ENCODE peak calls at places on chromosomes 13 and 19, in nine cellular contexts. One of them, this sample, is unnamed.

GRCh38 chr13:113654175-113654560 is 3.8 kb downstream of the ATP4B start:
- DNase-seq in heart left ventricle: no peak
- DNase-seq in psoas muscle: no peak
- DNase-seq in foreskin keratinocyte: no peak
- DNase-seq in mesendoderm: no peak
- DNase-seq in PC-9: no peak
- DNase-seq in spleen: peak; percentile 56
- DNase-seq in breast epithelium: no peak
- DNase-seq in heart right ventricle: no peak
- DNase-seq in this sample: no peak

GRCh38 chr13:108322206-108322824 is 52.8 kb downstream of the TNFSF13B start:
- DNase-seq in heart left ventricle: no peak
- DNase-seq in psoas muscle: no peak
- DNase-seq in foreskin keratinocyte: peak; percentile 23
- DNase-seq in mesendoderm: peak; percentile 23
- DNase-seq in PC-9: no peak
- DNase-seq in spleen: no peak
- DNase-seq in breast epithelium: no peak
- DNase-seq in heart right ventricle: no peak
- DNase-seq in this sample: no peak

GRCh38 chr13:102869948-102870676 is 24.3 kb downstream of the ERCC5 start:
- DNase-seq in heart left ventricle: no peak
- DNase-seq in psoas muscle: no peak
- DNase-seq in foreskin keratinocyte: no peak
- DNase-seq in mesendoderm: no peak
- DNase-seq in PC-9: no peak
- DNase-seq in spleen: no peak
- DNase-seq in breast epithelium: no peak
- DNase-seq in heart right ventricle: no peak
- DNase-seq in this sample: no peak

GRCh38 chr19:10286803-10287737 is at the start of gene ICAM4:
- DNase-seq in heart left ventricle: peak; percentile 92
- DNase-seq in psoas muscle: peak; percentile 60
- DNase-seq in foreskin keratinocyte: no peak
- DNase-seq in mesendoderm: peak; percentile 68
- DNase-seq in PC-9: no peak
- DNase-seq in spleen: peak; percentile 88
- DNase-seq in breast epithelium: no peak
- DNase-seq in heart right ventricle: peak; percentile 90
- DNase-seq in this sample: no peak

GRCh38 chr19:8666814-8667405 is 31.7 kb downstream of the ACTL9 start:
- DNase-seq in heart left ventricle: no peak
- DNase-seq in psoas muscle: no peak
- DNase-seq in foreskin keratinocyte: no peak
- DNase-seq in mesendoderm: no peak
- DNase-seq in PC-9: no peak
- DNase-seq in spleen: no peak
- DNase-seq in breast epithelium: no peak
- DNase-seq in heart right ventricle: no peak
- DNase-seq in this sample: no peak

GRCh38 chr19:51681286-51681956 is 11.7 kb upstream of the SPACA6 start:
- DNase-seq in heart left ventricle: no peak
- DNase-seq in psoas muscle: no peak
- DNase-seq in foreskin keratinocyte: peak; percentile 39
- DNase-seq in mesendoderm: peak; percentile 14
- DNase-seq in PC-9: no peak
- DNase-seq in spleen: no peak
- DNase-seq in breast epithelium: no peak
- DNase-seq in heart right ventricle: no peak
- DNase-seq in this sample: no peak

GRCh38 chr13:28409648-28410047 is 85.3 kb downstream of the FLT1 start:
- DNase-seq in heart left ventricle: no peak
- DNase-seq in psoas muscle: no peak
- DNase-seq in foreskin keratinocyte: no peak
- DNase-seq in mesendoderm: no peak
- DNase-seq in PC-9: no peak
- DNase-seq in spleen: no peak
- DNase-seq in breast epithelium: no peak
- DNase-seq in heart right ventricle: no peak
- DNase-seq in this sample: no peak

GRCh38 chr19:48501961-48502719 is 9.5 kb downstream of the LMTK3 start:
- DNase-seq in heart left ventricle: no peak
- DNase-seq in psoas muscle: no peak
- DNase-seq in foreskin keratinocyte: peak; percentile 98
- DNase-seq in mesendoderm: peak; percentile 100
- DNase-seq in PC-9: peak; percentile 99
- DNase-seq in spleen: peak; percentile 88
- DNase-seq in breast epithelium: peak; percentile 98
- DNase-seq in heart right ventricle: no peak
- DNase-seq in this sample: peak; percentile 75

GRCh38 chr19:4559569-4559968 is at the start of gene SEMA6B:
- DNase-seq in heart left ventricle: peak; percentile 84
- DNase-seq in psoas muscle: peak; percentile 54
- DNase-seq in foreskin keratinocyte: no peak
- DNase-seq in mesendoderm: no peak
- DNase-seq in PC-9: no peak
- DNase-seq in spleen: peak; percentile 90
- DNase-seq in breast epithelium: no peak
- DNase-seq in heart right ventricle: no peak
- DNase-seq in this sample: no peak

GRCh38 chr19:58265100-58265499 is 13.7 kb upstream of the ZNF8 start:
- DNase-seq in heart left ventricle: no peak
- DNase-seq in psoas muscle: no peak
- DNase-seq in foreskin keratinocyte: no peak
- DNase-seq in mesendoderm: no peak
- DNase-seq in PC-9: no peak
- DNase-seq in spleen: no peak
- DNase-seq in breast epithelium: no peak
- DNase-seq in heart right ventricle: no peak
- DNase-seq in this sample: no peak

GRCh38 chr19:37932985-37933953 is 26.3 kb downstream of the SIPA1L3 start:
- DNase-seq in heart left ventricle: peak; percentile 64
- DNase-seq in psoas muscle: peak; percentile 24
- DNase-seq in foreskin keratinocyte: peak; percentile 53
- DNase-seq in mesendoderm: peak; percentile 28
- DNase-seq in PC-9: peak; percentile 71
- DNase-seq in spleen: no peak
- DNase-seq in breast epithelium: no peak
- DNase-seq in heart right ventricle: no peak
- DNase-seq in this sample: no peak

GRCh38 chr13:101567841-101568240 is 115.4 kb downstream of the ITGBL1 start:
- DNase-seq in heart left ventricle: no peak
- DNase-seq in psoas muscle: no peak
- DNase-seq in foreskin keratinocyte: no peak
- DNase-seq in mesendoderm: no peak
- DNase-seq in PC-9: no peak
- DNase-seq in spleen: no peak
- DNase-seq in breast epithelium: no peak
- DNase-seq in heart right ventricle: no peak
- DNase-seq in this sample: no peak

GRCh38 chr19:46721269-46722003 is 4.5 kb upstream of the PRKD2 start:
- DNase-seq in heart left ventricle: peak; percentile 41
- DNase-seq in psoas muscle: no peak
- DNase-seq in foreskin keratinocyte: no peak
- DNase-seq in mesendoderm: no peak
- DNase-seq in PC-9: no peak
- DNase-seq in spleen: no peak
- DNase-seq in breast epithelium: no peak
- DNase-seq in heart right ventricle: no peak
- DNase-seq in this sample: no peak

GRCh38 chr19:56538761-56539263 is at the start of gene ZFP28:
- DNase-seq in heart left ventricle: peak; percentile 92
- DNase-seq in psoas muscle: peak; percentile 85
- DNase-seq in foreskin keratinocyte: peak; percentile 33
- DNase-seq in mesendoderm: peak; percentile 65
- DNase-seq in PC-9: no peak
- DNase-seq in spleen: peak; percentile 94
- DNase-seq in breast epithelium: no peak
- DNase-seq in heart right ventricle: peak; percentile 89
- DNase-seq in this sample: peak; percentile 23

GRCh38 chr13:48493851-48494250 is 39.0 kb downstream of the RCBTB2 start:
- DNase-seq in heart left ventricle: no peak
- DNase-seq in psoas muscle: no peak
- DNase-seq in foreskin keratinocyte: no peak
- DNase-seq in mesendoderm: no peak
- DNase-seq in PC-9: no peak
- DNase-seq in spleen: no peak
- DNase-seq in breast epithelium: no peak
- DNase-seq in heart right ventricle: no peak
- DNase-seq in this sample: no peak

GRCh38 chr13:28819748-28820098 is 416 bp upstream of the MTUS2 start:
- DNase-seq in heart left ventricle: peak; percentile 81
- DNase-seq in psoas muscle: no peak
- DNase-seq in foreskin keratinocyte: no peak
- DNase-seq in mesendoderm: peak; percentile 77
- DNase-seq in PC-9: no peak
- DNase-seq in spleen: no peak
- DNase-seq in breast epithelium: no peak
- DNase-seq in heart right ventricle: peak; percentile 77
- DNase-seq in this sample: no peak

GRCh38 chr19:23943411-23943810 is 28.7 kb downstream of the ZNF726 start:
- DNase-seq in heart left ventricle: no peak
- DNase-seq in psoas muscle: no peak
- DNase-seq in foreskin keratinocyte: no peak
- DNase-seq in mesendoderm: no peak
- DNase-seq in PC-9: no peak
- DNase-seq in spleen: no peak
- DNase-seq in breast epithelium: no peak
- DNase-seq in heart right ventricle: no peak
- DNase-seq in this sample: no peak

GRCh38 chr13:48564046-48564445 is 31.2 kb upstream of the RCBTB2 start:
- DNase-seq in heart left ventricle: no peak
- DNase-seq in psoas muscle: no peak
- DNase-seq in foreskin keratinocyte: peak; percentile 62
- DNase-seq in mesendoderm: no peak
- DNase-seq in PC-9: no peak
- DNase-seq in spleen: no peak
- DNase-seq in breast epithelium: no peak
- DNase-seq in heart right ventricle: no peak
- DNase-seq in this sample: no peak

GRCh38 chr13:33212396-33212795 is 73.2 kb downstream of the STARD13 start:
- DNase-seq in heart left ventricle: no peak
- DNase-seq in psoas muscle: no peak
- DNase-seq in foreskin keratinocyte: no peak
- DNase-seq in mesendoderm: no peak
- DNase-seq in PC-9: no peak
- DNase-seq in spleen: no peak
- DNase-seq in breast epithelium: no peak
- DNase-seq in heart right ventricle: no peak
- DNase-seq in this sample: no peak

GRCh38 chr13:50069255-50069654 is 54.0 kb downstream of the KCNRG start:
- DNase-seq in heart left ventricle: no peak
- DNase-seq in psoas muscle: no peak
- DNase-seq in foreskin keratinocyte: no peak
- DNase-seq in mesendoderm: no peak
- DNase-seq in PC-9: no peak
- DNase-seq in spleen: no peak
- DNase-seq in breast epithelium: no peak
- DNase-seq in heart right ventricle: no peak
- DNase-seq in this sample: no peak

GRCh38 chr13:101757446-101758039 is 305.1 kb downstream of the ITGBL1 start:
- DNase-seq in heart left ventricle: no peak
- DNase-seq in psoas muscle: no peak
- DNase-seq in foreskin keratinocyte: peak; percentile 33
- DNase-seq in mesendoderm: peak; percentile 54
- DNase-seq in PC-9: no peak
- DNase-seq in spleen: no peak
- DNase-seq in breast epithelium: no peak
- DNase-seq in heart right ventricle: no peak
- DNase-seq in this sample: no peak

GRCh38 chr13:37386276-37386675 is 212.3 kb downstream of the POSTN start:
- DNase-seq in heart left ventricle: no peak
- DNase-seq in psoas muscle: no peak
- DNase-seq in foreskin keratinocyte: no peak
- DNase-seq in mesendoderm: no peak
- DNase-seq in PC-9: no peak
- DNase-seq in spleen: no peak
- DNase-seq in breast epithelium: no peak
- DNase-seq in heart right ventricle: no peak
- DNase-seq in this sample: no peak

DNA sequence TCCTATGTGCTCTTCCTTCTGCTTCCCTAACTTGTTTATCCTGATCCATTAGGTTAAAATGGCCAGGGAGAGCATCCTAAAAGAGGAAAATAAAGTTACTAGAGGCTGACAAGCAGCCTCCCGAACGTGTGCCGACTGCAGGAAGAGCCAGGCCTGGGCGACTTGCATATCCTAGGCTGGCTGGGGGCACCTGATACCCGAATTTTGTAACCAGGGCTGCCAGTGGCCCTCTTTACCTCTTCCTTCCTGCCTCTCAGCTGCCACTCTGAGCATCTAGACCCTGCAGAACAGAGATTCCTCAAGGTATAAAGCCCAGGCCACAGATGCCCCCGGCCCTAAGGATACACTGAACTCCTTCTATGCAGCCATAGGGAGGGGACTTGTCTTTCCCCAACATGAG is 48.5 kb upstream of the KATNAL1 start:
- DNase-seq in heart left ventricle: no peak
- DNase-seq in psoas muscle: no peak
- DNase-seq in foreskin keratinocyte: no peak
- DNase-seq in mesendoderm: no peak
- DNase-seq in PC-9: no peak
- DNase-seq in spleen: no peak
- DNase-seq in breast epithelium: no peak
- DNase-seq in heart right ventricle: no peak
- DNase-seq in this sample: no peak
- H3K4me1 ChIP-seq in heart left ventricle: no peaks in the 10 kb centered on the region
- H3K4me1 ChIP-seq in psoas muscle: no peaks in the 10 kb centered on the region
- H3K4me1 ChIP-seq in foreskin keratinocyte: no peaks in the 10 kb centered on the region
- H3K4me1 ChIP-seq in mesendoderm: peaks cover 2% of the 10 kb centered on the region
- H3K4me1 ChIP-seq in PC-9: no peaks in the 10 kb centered on the region
- H3K4me1 ChIP-seq in spleen: peaks cover 6% of the 10 kb centered on the region
- H3K4me1 ChIP-seq in breast epithelium: no peaks in the 10 kb centered on the region
- H3K4me1 ChIP-seq in heart right ventricle: no peaks in the 10 kb centered on the region
- H3K4me1 ChIP-seq in this sample: no peaks in the 10 kb centered on the region

GRCh38 chr13:95360464-95361097 is 59.3 kb upstream of the ABCC4 start:
- DNase-seq in heart left ventricle: no peak
- DNase-seq in psoas muscle: no peak
- DNase-seq in foreskin keratinocyte: no peak
- DNase-seq in mesendoderm: no peak
- DNase-seq in PC-9: no peak
- DNase-seq in spleen: peak; percentile 9
- DNase-seq in breast epithelium: no peak
- DNase-seq in heart right ventricle: no peak
- DNase-seq in this sample: no peak
- H3K27ac ChIP-seq in heart left ventricle: no peak overlapping the region
- H3K27ac ChIP-seq in psoas muscle: no peak overlapping the region
- H3K27ac ChIP-seq in foreskin keratinocyte: no peak overlapping the region
- H3K27ac ChIP-seq in mesendoderm: peak overlapping the region; percentile 58
- H3K27ac ChIP-seq in PC-9: no peak overlapping the region
- H3K27ac ChIP-seq in spleen: no peak overlapping the region
- H3K27ac ChIP-seq in breast epithelium: no peak overlapping the region
- H3K27ac ChIP-seq in heart right ventricle: no peak overlapping the region
- H3K27ac ChIP-seq in this sample: no peak overlapping the region

GRCh38 chr13:30982506-30982905 is 50.0 kb downstream of the TEX26 start:
- DNase-seq in heart left ventricle: no peak
- DNase-seq in psoas muscle: no peak
- DNase-seq in foreskin keratinocyte: no peak
- DNase-seq in mesendoderm: no peak
- DNase-seq in PC-9: no peak
- DNase-seq in spleen: no peak
- DNase-seq in breast epithelium: no peak
- DNase-seq in heart right ventricle: no peak
- DNase-seq in this sample: no peak
- H3K4me1 ChIP-seq in heart left ventricle: no peaks in the 10 kb centered on the region
- H3K4me1 ChIP-seq in psoas muscle: no peaks in the 10 kb centered on the region
- H3K4me1 ChIP-seq in foreskin keratinocyte: peaks cover 18% of the 10 kb centered on the region
- H3K4me1 ChIP-seq in mesendoderm: no peaks in the 10 kb centered on the region
- H3K4me1 ChIP-seq in PC-9: peaks cover 29% of the 10 kb centered on the region
- H3K4me1 ChIP-seq in spleen: no peaks in the 10 kb centered on the region
- H3K4me1 ChIP-seq in breast epithelium: no peaks in the 10 kb centered on the region
- H3K4me1 ChIP-seq in heart right ventricle: no peaks in the 10 kb centered on the region
- H3K4me1 ChIP-seq in this sample: no peaks in the 10 kb centered on the region

GRCh38 chr19:11422163-11423068 is 3.3 kb upstream of the RGL3 start:
- DNase-seq in heart left ventricle: peak; percentile 92
- DNase-seq in psoas muscle: peak; percentile 70
- DNase-seq in foreskin keratinocyte: peak; percentile 82
- DNase-seq in mesendoderm: peak; percentile 96
- DNase-seq in PC-9: peak; percentile 98
- DNase-seq in spleen: peak; percentile 96
- DNase-seq in breast epithelium: peak; percentile 88
- DNase-seq in heart right ventricle: peak; percentile 87
- DNase-seq in this sample: peak; percentile 77
- H3K27ac ChIP-seq in heart left ventricle: peak overlapping the region; percentile 75
- H3K27ac ChIP-seq in psoas muscle: no peak overlapping the region
- H3K27ac ChIP-seq in foreskin keratinocyte: no peak overlapping the region
- H3K27ac ChIP-seq in mesendoderm: no peak overlapping the region
- H3K27ac ChIP-seq in PC-9: peak overlapping the region; percentile 47
- H3K27ac ChIP-seq in spleen: peak overlapping the region; percentile 36
- H3K27ac ChIP-seq in breast epithelium: peak overlapping the region; percentile 61
- H3K27ac ChIP-seq in heart right ventricle: peak overlapping the region; percentile 66
- H3K27ac ChIP-seq in this sample: peak overlapping the region; percentile 62